ENCODE peak calls at places on chromosomes 3 and 15, in nine cellular contexts. One of them, this sample, is unnamed.

GRCh38 chr15:22936577-22937472 is 43.3 kb downstream of the CYFIP1 start:
- DNase-seq in T-helper 9 cell: no peak
- DNase-seq in NCI-H82: no peak
- DNase-seq in C1 segment of cervical spinal cord: no peak
- DNase-seq in uterus: no peak
- DNase-seq in activated naive CD4-positive, alpha-beta T cell treated with anti-CD3 and anti-CD28 coated beads, Interleukin-2, amount 50 U/mL, for 16 hours: no peak
- DNase-seq in upper lobe of right lung: no peak
- DNase-seq in Peyer's patch: peak
- DNase-seq in HEK293T: no peak
- DNase-seq in this sample: no peak

GRCh38 chr3:49906004-49906860 is 2.6 kb upstream of the MST1R start:
- DNase-seq in HEK293T: peak
- DNase-seq in activated naive CD4-positive, alpha-beta T cell treated with anti-CD3 and anti-CD28 coated beads, Interleukin-2, amount 50 U/mL, for 16 hours: peak
- DNase-seq in uterus: no peak
- DNase-seq in Peyer's patch: peak
- DNase-seq in T-helper 9 cell: peak
- DNase-seq in NCI-H82: peak
- DNase-seq in C1 segment of cervical spinal cord: no peak
- DNase-seq in upper lobe of right lung: peak
- DNase-seq in this sample: no peak

GRCh38 chr3:195160257-195160898 is 110.6 kb downstream of the XXYLT1 start:
- DNase-seq in upper lobe of right lung: no peak
- DNase-seq in uterus: peak
- DNase-seq in T-helper 9 cell: no peak
- DNase-seq in activated naive CD4-positive, alpha-beta T cell treated with anti-CD3 and anti-CD28 coated beads, Interleukin-2, amount 50 U/mL, for 16 hours: no peak
- DNase-seq in C1 segment of cervical spinal cord: no peak
- DNase-seq in HEK293T: no peak
- DNase-seq in Peyer's patch: no peak
- DNase-seq in NCI-H82: no peak
- DNase-seq in this sample: no peak

GRCh38 chr3:14397531-14397930 is 4.9 kb upstream of the SLC6A6 start:
- DNase-seq in T-helper 9 cell: no peak
- DNase-seq in upper lobe of right lung: peak
- DNase-seq in NCI-H82: no peak
- DNase-seq in HEK293T: no peak
- DNase-seq in activated naive CD4-positive, alpha-beta T cell treated with anti-CD3 and anti-CD28 coated beads, Interleukin-2, amount 50 U/mL, for 16 hours: no peak
- DNase-seq in Peyer's patch: no peak
- DNase-seq in uterus: no peak
- DNase-seq in C1 segment of cervical spinal cord: no peak
- DNase-seq in this sample: no peak

GRCh38 chr15:93854088-93854487 is 377.3 kb upstream of the MCTP2 start:
- DNase-seq in HEK293T: no peak
- DNase-seq in Peyer's patch: no peak
- DNase-seq in uterus: no peak
- DNase-seq in C1 segment of cervical spinal cord: no peak
- DNase-seq in upper lobe of right lung: no peak
- DNase-seq in NCI-H82: no peak
- DNase-seq in activated naive CD4-positive, alpha-beta T cell treated with anti-CD3 and anti-CD28 coated beads, Interleukin-2, amount 50 U/mL, for 16 hours: no peak
- DNase-seq in T-helper 9 cell: no peak
- DNase-seq in this sample: no peak

GRCh38 chr3:45545476-45545875 is 49.1 kb upstream of the LIMD1 start:
- DNase-seq in T-helper 9 cell: no peak
- DNase-seq in NCI-H82: no peak
- DNase-seq in uterus: no peak
- DNase-seq in activated naive CD4-positive, alpha-beta T cell treated with anti-CD3 and anti-CD28 coated beads, Interleukin-2, amount 50 U/mL, for 16 hours: no peak
- DNase-seq in upper lobe of right lung: no peak
- DNase-seq in HEK293T: no peak
- DNase-seq in C1 segment of cervical spinal cord: peak
- DNase-seq in Peyer's patch: no peak
- DNase-seq in this sample: no peak

GRCh38 chr3:122513386-122514122 is 1.2 kb downstream of the KPNA1 start:
- DNase-seq in activated naive CD4-positive, alpha-beta T cell treated with anti-CD3 and anti-CD28 coated beads, Interleukin-2, amount 50 U/mL, for 16 hours: no peak
- DNase-seq in uterus: no peak
- DNase-seq in HEK293T: no peak
- DNase-seq in NCI-H82: peak
- DNase-seq in T-helper 9 cell: no peak
- DNase-seq in C1 segment of cervical spinal cord: no peak
- DNase-seq in upper lobe of right lung: no peak
- DNase-seq in Peyer's patch: no peak
- DNase-seq in this sample: no peak

GRCh38 chr3:29324180-29324651 is 43.3 kb downstream of the RBMS3 start:
- DNase-seq in C1 segment of cervical spinal cord: no peak
- DNase-seq in uterus: peak
- DNase-seq in NCI-H82: peak
- DNase-seq in activated naive CD4-positive, alpha-beta T cell treated with anti-CD3 and anti-CD28 coated beads, Interleukin-2, amount 50 U/mL, for 16 hours: no peak
- DNase-seq in Peyer's patch: no peak
- DNase-seq in upper lobe of right lung: peak
- DNase-seq in HEK293T: no peak
- DNase-seq in T-helper 9 cell: no peak
- DNase-seq in this sample: peak

GRCh38 chr3:97037294-97037943 is 223.0 kb downstream of the EPHA6 start:
- DNase-seq in C1 segment of cervical spinal cord: no peak
- DNase-seq in HEK293T: no peak
- DNase-seq in activated naive CD4-positive, alpha-beta T cell treated with anti-CD3 and anti-CD28 coated beads, Interleukin-2, amount 50 U/mL, for 16 hours: no peak
- DNase-seq in Peyer's patch: no peak
- DNase-seq in upper lobe of right lung: no peak
- DNase-seq in T-helper 9 cell: no peak
- DNase-seq in uterus: no peak
- DNase-seq in NCI-H82: no peak
- DNase-seq in this sample: no peak

GRCh38 chr3:105842943-105843342 is 25.9 kb downstream of the CBLB start:
- DNase-seq in T-helper 9 cell: no peak
- DNase-seq in HEK293T: no peak
- DNase-seq in NCI-H82: peak
- DNase-seq in C1 segment of cervical spinal cord: no peak
- DNase-seq in uterus: no peak
- DNase-seq in upper lobe of right lung: no peak
- DNase-seq in Peyer's patch: no peak
- DNase-seq in activated naive CD4-positive, alpha-beta T cell treated with anti-CD3 and anti-CD28 coated beads, Interleukin-2, amount 50 U/mL, for 16 hours: no peak
- DNase-seq in this sample: no peak

GRCh38 chr3:143769663-143770062 is 78.6 kb downstream of the SLC9A9 start:
- DNase-seq in NCI-H82: no peak
- DNase-seq in T-helper 9 cell: no peak
- DNase-seq in Peyer's patch: no peak
- DNase-seq in C1 segment of cervical spinal cord: no peak
- DNase-seq in HEK293T: no peak
- DNase-seq in activated naive CD4-positive, alpha-beta T cell treated with anti-CD3 and anti-CD28 coated beads, Interleukin-2, amount 50 U/mL, for 16 hours: no peak
- DNase-seq in upper lobe of right lung: no peak
- DNase-seq in uterus: no peak
- DNase-seq in this sample: no peak

GRCh38 chr3:2770451-2770850 is 339.7 kb downstream of the IL5RA start:
- DNase-seq in uterus: no peak
- DNase-seq in HEK293T: no peak
- DNase-seq in C1 segment of cervical spinal cord: no peak
- DNase-seq in upper lobe of right lung: no peak
- DNase-seq in activated naive CD4-positive, alpha-beta T cell treated with anti-CD3 and anti-CD28 coated beads, Interleukin-2, amount 50 U/mL, for 16 hours: no peak
- DNase-seq in T-helper 9 cell: no peak
- DNase-seq in Peyer's patch: no peak
- DNase-seq in NCI-H82: peak
- DNase-seq in this sample: no peak

GRCh38 chr3:155853214-155854146 is 747 bp downstream of the SLC33A1 start:
- DNase-seq in Peyer's patch: no peak
- DNase-seq in C1 segment of cervical spinal cord: no peak
- DNase-seq in T-helper 9 cell: peak
- DNase-seq in HEK293T: peak
- DNase-seq in upper lobe of right lung: peak
- DNase-seq in uterus: no peak
- DNase-seq in activated naive CD4-positive, alpha-beta T cell treated with anti-CD3 and anti-CD28 coated beads, Interleukin-2, amount 50 U/mL, for 16 hours: peak
- DNase-seq in NCI-H82: peak
- DNase-seq in this sample: peak

GRCh38 chr15:52780172-52780980 is 9.8 kb downstream of the ONECUT1 start:
- DNase-seq in C1 segment of cervical spinal cord: peak
- DNase-seq in activated naive CD4-positive, alpha-beta T cell treated with anti-CD3 and anti-CD28 coated beads, Interleukin-2, amount 50 U/mL, for 16 hours: peak
- DNase-seq in NCI-H82: peak
- DNase-seq in T-helper 9 cell: peak
- DNase-seq in uterus: no peak
- DNase-seq in HEK293T: peak
- DNase-seq in Peyer's patch: peak
- DNase-seq in upper lobe of right lung: peak
- DNase-seq in this sample: no peak

This sample was measured in lower leg skin.